ENCODE peak calls at places on chromosome 21, in ten cellular contexts. One of them, this sample, is unnamed.

GRCh38 chr21:45985471-45986315 is 4.1 kb downstream of the COL6A1 start:
- DNase-seq in iris pigment epithelial cell: no peak
- DNase-seq in sciatic nerve: no peak
- DNase-seq in neural crest cell: no peak
- DNase-seq in amniotic stem cell: no peak
- DNase-seq in stimulated activated CD8-positive, alpha-beta memory T cell treated with anti-CD3 and anti-CD28 coated beads, Interleukin-12 subunit alpha, Interleukin-12 subunit beta, amount 100 ng/mL, for 4 hours: no peak
- DNase-seq in IMR-90: no peak
- DNase-seq in NCI-H1436: no peak
- DNase-seq in stimulated activated CD4-positive, alpha-beta T cell treated with anti-CD3 and anti-CD28 coated beads, Interleukin-12 subunit alpha, Interleukin-12 subunit beta, amount 100 ng/mL, for 4 hours: no peak
- DNase-seq in activated CD4-positive, CD25-positive, alpha-beta regulatory T cell treated with anti-CD3 and anti-CD28 coated beads, Interleukin-2, amount 50 U/mL, for 16 hours: no peak
- DNase-seq in this sample: peak; percentile 51

GRCh38 chr21:35932232-35932911 is 128.0 kb downstream of the SETD4 start:
- DNase-seq in iris pigment epithelial cell: peak; percentile 91
- DNase-seq in activated CD4-positive, CD25-positive, alpha-beta regulatory T cell treated with anti-CD3 and anti-CD28 coated beads, Interleukin-2, amount 50 U/mL, for 16 hours: no peak
- DNase-seq in IMR-90: peak; percentile 95
- DNase-seq in neural crest cell: no peak
- DNase-seq in sciatic nerve: no peak
- DNase-seq in stimulated activated CD8-positive, alpha-beta memory T cell treated with anti-CD3 and anti-CD28 coated beads, Interleukin-12 subunit alpha, Interleukin-12 subunit beta, amount 100 ng/mL, for 4 hours: no peak
- DNase-seq in NCI-H1436: no peak
- DNase-seq in amniotic stem cell: peak; percentile 46
- DNase-seq in stimulated activated CD4-positive, alpha-beta T cell treated with anti-CD3 and anti-CD28 coated beads, Interleukin-12 subunit alpha, Interleukin-12 subunit beta, amount 100 ng/mL, for 4 hours: peak; percentile 1
- DNase-seq in this sample: no peak

GRCh38 chr21:35520869-35521268 is 471.8 kb upstream of the RUNX1 start:
- DNase-seq in iris pigment epithelial cell: no peak
- DNase-seq in stimulated activated CD4-positive, alpha-beta T cell treated with anti-CD3 and anti-CD28 coated beads, Interleukin-12 subunit alpha, Interleukin-12 subunit beta, amount 100 ng/mL, for 4 hours: no peak
- DNase-seq in amniotic stem cell: no peak
- DNase-seq in IMR-90: no peak
- DNase-seq in neural crest cell: no peak
- DNase-seq in stimulated activated CD8-positive, alpha-beta memory T cell treated with anti-CD3 and anti-CD28 coated beads, Interleukin-12 subunit alpha, Interleukin-12 subunit beta, amount 100 ng/mL, for 4 hours: no peak
- DNase-seq in NCI-H1436: no peak
- DNase-seq in activated CD4-positive, CD25-positive, alpha-beta regulatory T cell treated with anti-CD3 and anti-CD28 coated beads, Interleukin-2, amount 50 U/mL, for 16 hours: no peak
- DNase-seq in sciatic nerve: no peak
- DNase-seq in this sample: no peak

GRCh38 chr21:43266534-43266933 is 97.7 kb downstream of the CRYAA start:
- DNase-seq in stimulated activated CD8-positive, alpha-beta memory T cell treated with anti-CD3 and anti-CD28 coated beads, Interleukin-12 subunit alpha, Interleukin-12 subunit beta, amount 100 ng/mL, for 4 hours: no peak
- DNase-seq in iris pigment epithelial cell: peak; percentile 52
- DNase-seq in stimulated activated CD4-positive, alpha-beta T cell treated with anti-CD3 and anti-CD28 coated beads, Interleukin-12 subunit alpha, Interleukin-12 subunit beta, amount 100 ng/mL, for 4 hours: no peak
- DNase-seq in activated CD4-positive, CD25-positive, alpha-beta regulatory T cell treated with anti-CD3 and anti-CD28 coated beads, Interleukin-2, amount 50 U/mL, for 16 hours: no peak
- DNase-seq in amniotic stem cell: no peak
- DNase-seq in neural crest cell: no peak
- DNase-seq in sciatic nerve: no peak
- DNase-seq in IMR-90: no peak
- DNase-seq in NCI-H1436: no peak
- DNase-seq in this sample: no peak

GRCh38 chr21:17479606-17480005 is 33.2 kb upstream of the CXADR start:
- DNase-seq in stimulated activated CD4-positive, alpha-beta T cell treated with anti-CD3 and anti-CD28 coated beads, Interleukin-12 subunit alpha, Interleukin-12 subunit beta, amount 100 ng/mL, for 4 hours: no peak
- DNase-seq in sciatic nerve: no peak
- DNase-seq in amniotic stem cell: no peak
- DNase-seq in neural crest cell: no peak
- DNase-seq in IMR-90: no peak
- DNase-seq in iris pigment epithelial cell: no peak
- DNase-seq in NCI-H1436: no peak
- DNase-seq in activated CD4-positive, CD25-positive, alpha-beta regulatory T cell treated with anti-CD3 and anti-CD28 coated beads, Interleukin-2, amount 50 U/mL, for 16 hours: no peak
- DNase-seq in stimulated activated CD8-positive, alpha-beta memory T cell treated with anti-CD3 and anti-CD28 coated beads, Interleukin-12 subunit alpha, Interleukin-12 subunit beta, amount 100 ng/mL, for 4 hours: no peak
- DNase-seq in this sample: no peak

GRCh38 chr21:44711327-44712202 is at the start of gene TSPEAR:
- DNase-seq in IMR-90: no peak
- DNase-seq in activated CD4-positive, CD25-positive, alpha-beta regulatory T cell treated with anti-CD3 and anti-CD28 coated beads, Interleukin-2, amount 50 U/mL, for 16 hours: no peak
- DNase-seq in neural crest cell: no peak
- DNase-seq in iris pigment epithelial cell: no peak
- DNase-seq in amniotic stem cell: no peak
- DNase-seq in stimulated activated CD8-positive, alpha-beta memory T cell treated with anti-CD3 and anti-CD28 coated beads, Interleukin-12 subunit alpha, Interleukin-12 subunit beta, amount 100 ng/mL, for 4 hours: no peak
- DNase-seq in stimulated activated CD4-positive, alpha-beta T cell treated with anti-CD3 and anti-CD28 coated beads, Interleukin-12 subunit alpha, Interleukin-12 subunit beta, amount 100 ng/mL, for 4 hours: no peak
- DNase-seq in NCI-H1436: peak; percentile 53
- DNase-seq in sciatic nerve: peak; percentile 40
- DNase-seq in this sample: no peak

GRCh38 chr21:44093761-44094160 is 13.4 kb upstream of the PWP2 start:
- DNase-seq in amniotic stem cell: no peak
- DNase-seq in sciatic nerve: no peak
- DNase-seq in iris pigment epithelial cell: no peak
- DNase-seq in IMR-90: no peak
- DNase-seq in NCI-H1436: no peak
- DNase-seq in activated CD4-positive, CD25-positive, alpha-beta regulatory T cell treated with anti-CD3 and anti-CD28 coated beads, Interleukin-2, amount 50 U/mL, for 16 hours: no peak
- DNase-seq in stimulated activated CD8-positive, alpha-beta memory T cell treated with anti-CD3 and anti-CD28 coated beads, Interleukin-12 subunit alpha, Interleukin-12 subunit beta, amount 100 ng/mL, for 4 hours: no peak
- DNase-seq in stimulated activated CD4-positive, alpha-beta T cell treated with anti-CD3 and anti-CD28 coated beads, Interleukin-12 subunit alpha, Interleukin-12 subunit beta, amount 100 ng/mL, for 4 hours: no peak
- DNase-seq in neural crest cell: no peak
- DNase-seq in this sample: no peak

GRCh38 chr21:28257276-28257675 is 735.4 kb downstream of the LTN1 start:
- DNase-seq in IMR-90: no peak
- DNase-seq in sciatic nerve: no peak
- DNase-seq in amniotic stem cell: no peak
- DNase-seq in neural crest cell: no peak
- DNase-seq in iris pigment epithelial cell: peak; percentile 59
- DNase-seq in NCI-H1436: no peak
- DNase-seq in stimulated activated CD4-positive, alpha-beta T cell treated with anti-CD3 and anti-CD28 coated beads, Interleukin-12 subunit alpha, Interleukin-12 subunit beta, amount 100 ng/mL, for 4 hours: no peak
- DNase-seq in activated CD4-positive, CD25-positive, alpha-beta regulatory T cell treated with anti-CD3 and anti-CD28 coated beads, Interleukin-2, amount 50 U/mL, for 16 hours: no peak
- DNase-seq in stimulated activated CD8-positive, alpha-beta memory T cell treated with anti-CD3 and anti-CD28 coated beads, Interleukin-12 subunit alpha, Interleukin-12 subunit beta, amount 100 ng/mL, for 4 hours: no peak
- DNase-seq in this sample: no peak

GRCh38 chr21:42591170-42591869 is 62.1 kb upstream of the PDE9A start:
- DNase-seq in NCI-H1436: no peak
- DNase-seq in sciatic nerve: no peak
- DNase-seq in IMR-90: no peak
- DNase-seq in neural crest cell: no peak
- DNase-seq in iris pigment epithelial cell: no peak
- DNase-seq in activated CD4-positive, CD25-positive, alpha-beta regulatory T cell treated with anti-CD3 and anti-CD28 coated beads, Interleukin-2, amount 50 U/mL, for 16 hours: no peak
- DNase-seq in amniotic stem cell: no peak
- DNase-seq in stimulated activated CD4-positive, alpha-beta T cell treated with anti-CD3 and anti-CD28 coated beads, Interleukin-12 subunit alpha, Interleukin-12 subunit beta, amount 100 ng/mL, for 4 hours: no peak
- DNase-seq in stimulated activated CD8-positive, alpha-beta memory T cell treated with anti-CD3 and anti-CD28 coated beads, Interleukin-12 subunit alpha, Interleukin-12 subunit beta, amount 100 ng/mL, for 4 hours: no peak
- DNase-seq in this sample: no peak

GRCh38 chr21:34513109-34513675 is 1.2 kb upstream of the KCNE1 start:
- DNase-seq in iris pigment epithelial cell: no peak
- DNase-seq in NCI-H1436: no peak
- DNase-seq in neural crest cell: no peak
- DNase-seq in sciatic nerve: no peak
- DNase-seq in stimulated activated CD4-positive, alpha-beta T cell treated with anti-CD3 and anti-CD28 coated beads, Interleukin-12 subunit alpha, Interleukin-12 subunit beta, amount 100 ng/mL, for 4 hours: no peak
- DNase-seq in amniotic stem cell: no peak
- DNase-seq in stimulated activated CD8-positive, alpha-beta memory T cell treated with anti-CD3 and anti-CD28 coated beads, Interleukin-12 subunit alpha, Interleukin-12 subunit beta, amount 100 ng/mL, for 4 hours: no peak
- DNase-seq in IMR-90: no peak
- DNase-seq in activated CD4-positive, CD25-positive, alpha-beta regulatory T cell treated with anti-CD3 and anti-CD28 coated beads, Interleukin-2, amount 50 U/mL, for 16 hours: no peak
- DNase-seq in this sample: no peak

GRCh38 chr21:45871616-45872236 is 109.8 kb upstream of the COL6A1 start:
- DNase-seq in stimulated activated CD4-positive, alpha-beta T cell treated with anti-CD3 and anti-CD28 coated beads, Interleukin-12 subunit alpha, Interleukin-12 subunit beta, amount 100 ng/mL, for 4 hours: no peak
- DNase-seq in activated CD4-positive, CD25-positive, alpha-beta regulatory T cell treated with anti-CD3 and anti-CD28 coated beads, Interleukin-2, amount 50 U/mL, for 16 hours: no peak
- DNase-seq in iris pigment epithelial cell: no peak
- DNase-seq in neural crest cell: no peak
- DNase-seq in amniotic stem cell: no peak
- DNase-seq in stimulated activated CD8-positive, alpha-beta memory T cell treated with anti-CD3 and anti-CD28 coated beads, Interleukin-12 subunit alpha, Interleukin-12 subunit beta, amount 100 ng/mL, for 4 hours: no peak
- DNase-seq in NCI-H1436: no peak
- DNase-seq in IMR-90: no peak
- DNase-seq in sciatic nerve: peak; percentile 47
- DNase-seq in this sample: peak; percentile 46

GRCh38 chr21:35478096-35479080 is 429.3 kb upstream of the RUNX1 start:
- DNase-seq in stimulated activated CD4-positive, alpha-beta T cell treated with anti-CD3 and anti-CD28 coated beads, Interleukin-12 subunit alpha, Interleukin-12 subunit beta, amount 100 ng/mL, for 4 hours: no peak
- DNase-seq in IMR-90: peak; percentile 24
- DNase-seq in stimulated activated CD8-positive, alpha-beta memory T cell treated with anti-CD3 and anti-CD28 coated beads, Interleukin-12 subunit alpha, Interleukin-12 subunit beta, amount 100 ng/mL, for 4 hours: no peak
- DNase-seq in neural crest cell: no peak
- DNase-seq in sciatic nerve: no peak
- DNase-seq in amniotic stem cell: no peak
- DNase-seq in NCI-H1436: no peak
- DNase-seq in activated CD4-positive, CD25-positive, alpha-beta regulatory T cell treated with anti-CD3 and anti-CD28 coated beads, Interleukin-2, amount 50 U/mL, for 16 hours: no peak
- DNase-seq in iris pigment epithelial cell: peak; percentile 72
- DNase-seq in this sample: no peak